ENCODE peak calls at places on chromosomes 4 and X, in ten cellular contexts. Q is fibroblast of mammary gland, W is body of pancreas, G is suprapubic skin, V is PC-3, B is choroid plexus epithelial cell, K is ascending aorta, E is heart right ventricle, S is endothelial cell, Z is glutamatergic neuron. X is an unnamed sample.

GRCh38 chr4:187414716-187415115 is 580.9 kb upstream of the ZFP42 start:
- DNase-seq in G (no peak), V (no peak), W (no peak), Q (no peak), E (no peak), K (no peak), Z (no peak), S (no peak), B (no peak), X (no peak)

GRCh38 chr4:41448935-41449334 is 89.0 kb upstream of the LIMCH1 start:
- DNase-seq in E (no peak), G (no peak), Q (peak; percentile 45), V (peak; percentile 41), W (peak; percentile 58), B (peak; percentile 34), Z (no peak), S (no peak), K (no peak), X (no peak)

GRCh38 chr4:168882650-168883233 is 127.3 kb downstream of the CBR4 start:
- DNase-seq in Q (peak; percentile 79), V (peak; percentile 19), S (no peak), G (no peak), E (no peak), K (no peak), B (peak; percentile 77), W (no peak), Z (no peak), X (no peak)

GRCh38 chr4:499563-499962 is 553 bp downstream of the PIGG start:
- DNase-seq in E (no peak), V (no peak), Q (no peak), K (no peak), Z (no peak), S (no peak), G (no peak), B (no peak), W (no peak), X (no peak)

GRCh38 chrX:10582215-10582733 is 38.1 kb downstream of the MID1 start:
- DNase-seq in Q (peak; percentile 55), W (no peak), Z (no peak), E (no peak), K (no peak), V (peak; percentile 31), S (no peak), B (peak; percentile 34), G (no peak), X (no peak)

GRCh38 chr4:21949073-21949457 is 493 bp upstream of the KCNIP4 start:
- DNase-seq in W (no peak), Z (no peak), K (no peak), G (no peak), E (peak; percentile 7), V (no peak), S (peak; percentile 17), Q (peak; percentile 20), B (no peak), X (peak; percentile 80)

GRCh38 chrX:20382518-20383291 is 116.0 kb upstream of the RPS6KA3 start:
- DNase-seq in S (no peak), Z (no peak), G (no peak), W (peak; percentile 8), E (no peak), Q (no peak), K (no peak), V (peak; percentile 60), B (no peak), X (no peak)

GRCh38 chr4:101271516-101271915 is 75.8 kb downstream of the PPP3CA start:
- DNase-seq in Z (no peak), E (no peak), V (peak; percentile 51), W (no peak), Q (peak; percentile 21), K (no peak), S (no peak), G (no peak), B (peak; percentile 24), X (no peak)

GRCh38 chrX:13470680-13470967 is 98.8 kb upstream of the EGFL6 start:
- DNase-seq in Q (no peak), S (no peak), E (no peak), V (no peak), K (no peak), B (no peak), Z (no peak), W (no peak), G (no peak), X (no peak)

GRCh38 chrX:139862208-139862607 is 70.6 kb downstream of the ATP11C start:
- DNase-seq in W (no peak), Z (no peak), Q (no peak), V (no peak), E (no peak), S (no peak), G (no peak), B (no peak), K (no peak), X (no peak)
- TF ChIP-seq CTCF in W (no peak), Z (no peak), Q (no peak), V (peak; percentile 34), E (no peak), S (no peak), G (no peak), B (peak; percentile 3), K (no peak), X (peak; percentile 31)

DNA sequence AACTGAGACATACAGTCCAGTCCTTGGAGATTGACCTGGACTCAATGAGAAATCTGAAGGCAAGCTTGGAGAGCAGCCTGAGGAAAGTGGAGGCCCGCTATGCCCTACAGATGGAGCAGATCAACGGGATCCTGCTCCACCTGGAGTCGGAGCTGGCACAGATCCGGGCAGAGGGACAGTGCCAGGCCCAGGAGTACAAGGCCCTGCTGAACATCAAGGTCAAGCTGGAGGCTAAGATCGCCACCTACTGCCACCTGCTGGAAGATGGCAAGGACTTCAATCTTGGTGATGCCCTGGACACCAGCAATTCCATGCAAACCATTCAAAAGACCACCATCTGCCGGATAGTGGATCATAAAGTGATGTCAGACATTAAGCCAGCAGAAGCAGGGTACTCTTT is 20.4 kb upstream of the FRMPD3 start:
- DNase-seq in G (no peak), V (peak; percentile 37), Q (peak; percentile 48), S (peak; percentile 15), E (no peak), W (peak; percentile 57), K (no peak), Z (no peak), B (peak; percentile 38), X (no peak)
- TF ChIP-seq CTCF in G (no peak), V (peak; percentile 51), Q (peak; percentile 38), S (peak; percentile 19), E (no peak), W (peak; percentile 10), K (no peak), Z (peak; percentile 18), B (peak; percentile 48), X (peak; percentile 56)

DNA sequence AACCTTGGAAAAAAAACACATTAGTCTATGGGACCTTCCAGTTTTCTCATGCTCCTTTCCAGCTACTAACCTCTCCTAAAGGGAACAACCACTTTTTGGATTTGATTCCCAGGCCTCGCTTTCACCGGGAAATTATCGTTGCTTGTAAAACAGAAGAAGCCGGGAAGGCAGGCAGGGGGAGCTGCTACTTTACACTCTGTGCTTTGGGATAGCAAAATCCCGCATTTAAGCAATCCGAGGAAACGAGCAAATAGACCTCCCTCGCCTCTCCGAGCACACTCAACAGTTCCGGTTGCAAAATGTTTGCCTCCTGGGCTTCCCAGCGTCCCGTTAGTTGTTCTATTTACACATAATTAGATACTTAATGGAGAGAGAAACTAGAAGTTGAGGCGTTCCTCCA is 1.2 kb downstream of the CD38 start:
- DNase-seq in Q (peak; percentile 63), W (peak; percentile 29), Z (peak; percentile 23), B (peak; percentile 83), E (peak; percentile 29), S (peak; percentile 30), V (peak; percentile 52), K (no peak), G (no peak), X (no peak)
- TF ChIP-seq CTCF in Q (peak; percentile 55), W (peak; percentile 11), Z (no peak), B (peak; percentile 76), E (peak; percentile 65), S (no peak), V (peak; percentile 53), K (no peak), G (peak; percentile 9), X (peak; percentile 76)

GRCh38 chr4:129248621-129249020 is 152.7 kb downstream of the C4orf33 start:
- DNase-seq in S (no peak), K (no peak), G (no peak), Q (no peak), V (peak; percentile 10), E (no peak), B (no peak), Z (no peak), W (no peak), X (no peak)
- TF ChIP-seq CTCF in S (no peak), K (no peak), G (no peak), Q (no peak), V (no peak), E (no peak), B (no peak), Z (no peak), W (no peak), X (no peak)

GRCh38 chr4:20431422-20432014 is 179.8 kb downstream of the SLIT2 start:
- DNase-seq in G (no peak), Q (peak; percentile 60), B (peak; percentile 67), Z (no peak), W (no peak), S (no peak), V (no peak), E (no peak), K (no peak), X (no peak)
- TF ChIP-seq CTCF in G (no peak), Q (peak; percentile 36), B (peak; percentile 60), Z (no peak), W (no peak), S (no peak), V (no peak), E (peak; percentile 25), K (no peak), X (no peak)

GRCh38 chr4:55534306-55534705 is 12.4 kb downstream of the CLOCK start:
- DNase-seq in V (no peak), G (no peak), W (no peak), B (no peak), S (no peak), Q (no peak), E (no peak), K (no peak), Z (no peak), X (no peak)

GRCh38 chr4:55524844-55525571 is 21.7 kb downstream of the CLOCK start:
- DNase-seq in K (no peak), V (no peak), G (no peak), B (no peak), Q (peak; percentile 36), E (no peak), W (no peak), Z (no peak), S (no peak), X (no peak)

GRCh38 chr4:55528495-55528894 is 18.2 kb downstream of the CLOCK start:
- DNase-seq in K (no peak), Z (no peak), W (no peak), S (no peak), V (no peak), Q (no peak), B (no peak), G (no peak), E (no peak), X (no peak)

DNA sequence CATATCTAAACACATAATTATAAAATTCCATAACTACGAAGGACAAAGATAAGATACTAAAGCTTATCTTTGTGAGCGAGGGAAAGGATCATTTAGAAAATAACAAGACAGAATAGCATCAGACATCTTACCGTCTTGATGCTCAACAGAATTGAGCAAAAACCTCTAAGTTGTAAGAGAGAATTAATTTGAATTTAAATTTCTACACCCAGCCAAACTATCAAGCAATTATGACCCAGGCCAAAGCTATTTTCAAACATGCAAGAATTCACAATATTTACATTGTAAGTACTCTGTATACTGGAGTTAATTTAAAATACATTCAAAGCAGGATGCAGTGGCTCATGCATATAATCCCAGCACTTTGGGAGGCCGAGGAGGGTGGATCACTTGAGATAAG is 16.5 kb downstream of the CLOCK start:
- DNase-seq in B (no peak), Q (no peak), Z (no peak), S (no peak), V (no peak), K (no peak), W (no peak), E (no peak), G (no peak), X (no peak)
- TF ChIP-seq CTCF in B (no peak), Q (no peak), Z (no peak), S (no peak), V (no peak), K (no peak), W (no peak), E (no peak), G (no peak), X (no peak)

X was measured in chondrocyte.